ENCODE peak calls at places on chromosomes 4 and X, in seven cellular contexts. One of them, this sample, is unnamed.

GRCh38 chrX:129833153-129834004 is 10.3 kb downstream of the ZDHHC9 start:
- DNase-seq in neuronal stem cell: no peak
- DNase-seq in H9: no peak
- DNase-seq in mesenchymal stem cell: peak
- DNase-seq in H1: no peak
- DNase-seq in IMR-90: peak
- DNase-seq in trophoblast cell: peak
- DNase-seq in this sample: no peak

GRCh38 chr4:51885371-51885770 is 42.4 kb downstream of the DCUN1D4 start:
- DNase-seq in IMR-90: peak
- DNase-seq in trophoblast cell: peak
- DNase-seq in mesenchymal stem cell: peak
- DNase-seq in H9: peak
- DNase-seq in neuronal stem cell: no peak
- DNase-seq in H1: no peak
- DNase-seq in this sample: peak

GRCh38 chr4:33090910-33091309 is 2370.7 kb downstream of the PCDH7 start:
- DNase-seq in mesenchymal stem cell: no peak
- DNase-seq in trophoblast cell: no peak
- DNase-seq in H1: no peak
- DNase-seq in IMR-90: no peak
- DNase-seq in H9: no peak
- DNase-seq in neuronal stem cell: no peak
- DNase-seq in this sample: no peak

GRCh38 chr4:3365871-3366842 is 73.3 kb downstream of the RGS12 start:
- DNase-seq in H9: no peak
- DNase-seq in H1: peak
- DNase-seq in IMR-90: no peak
- DNase-seq in neuronal stem cell: no peak
- DNase-seq in trophoblast cell: no peak
- DNase-seq in mesenchymal stem cell: no peak
- DNase-seq in this sample: no peak

GRCh38 chr4:113584407-113585150 is 177.0 kb downstream of the CAMK2D start:
- DNase-seq in IMR-90: peak
- DNase-seq in H9: peak
- DNase-seq in H1: no peak
- DNase-seq in trophoblast cell: no peak
- DNase-seq in neuronal stem cell: no peak
- DNase-seq in mesenchymal stem cell: peak
- DNase-seq in this sample: peak

GRCh38 chr4:134490863-134491262 is 289.3 kb upstream of the PABPC4L start:
- DNase-seq in H1: no peak
- DNase-seq in IMR-90: no peak
- DNase-seq in neuronal stem cell: no peak
- DNase-seq in trophoblast cell: no peak
- DNase-seq in H9: no peak
- DNase-seq in mesenchymal stem cell: no peak
- DNase-seq in this sample: no peak

GRCh38 chr4:28973591-28974350 is 1746.4 kb upstream of the PCDH7 start:
- DNase-seq in neuronal stem cell: no peak
- DNase-seq in mesenchymal stem cell: peak
- DNase-seq in trophoblast cell: no peak
- DNase-seq in IMR-90: peak
- DNase-seq in H9: no peak
- DNase-seq in H1: no peak
- DNase-seq in this sample: peak

GRCh38 chrX:123961268-123962005 is at the start of gene STAG2:
- DNase-seq in trophoblast cell: peak
- DNase-seq in H1: peak
- DNase-seq in neuronal stem cell: peak
- DNase-seq in IMR-90: peak
- DNase-seq in H9: peak
- DNase-seq in mesenchymal stem cell: peak
- DNase-seq in this sample: peak

GRCh38 chr4:8568068-8568668 is 12.0 kb upstream of the GPR78 start:
- DNase-seq in H9: peak
- DNase-seq in IMR-90: peak
- DNase-seq in neuronal stem cell: no peak
- DNase-seq in H1: no peak
- DNase-seq in mesenchymal stem cell: no peak
- DNase-seq in trophoblast cell: peak
- DNase-seq in this sample: peak

GRCh38 chr4:25670991-25671390 is 15.3 kb downstream of the SLC34A2 start:
- DNase-seq in IMR-90: no peak
- DNase-seq in neuronal stem cell: no peak
- DNase-seq in mesenchymal stem cell: no peak
- DNase-seq in H1: no peak
- DNase-seq in H9: no peak
- DNase-seq in trophoblast cell: no peak
- DNase-seq in this sample: no peak

GRCh38 chr4:123299212-123299651 is 97.4 kb upstream of the SPRY1 start:
- DNase-seq in trophoblast cell: peak
- DNase-seq in mesenchymal stem cell: peak
- DNase-seq in IMR-90: peak
- DNase-seq in neuronal stem cell: no peak
- DNase-seq in H1: no peak
- DNase-seq in H9: no peak
- DNase-seq in this sample: no peak

GRCh38 chrX:9980927-9981326 is 13.8 kb downstream of the CLDN34 start:
- DNase-seq in IMR-90: no peak
- DNase-seq in H9: no peak
- DNase-seq in neuronal stem cell: no peak
- DNase-seq in trophoblast cell: no peak
- DNase-seq in H1: no peak
- DNase-seq in mesenchymal stem cell: no peak
- DNase-seq in this sample: no peak

GRCh38 chrX:103187953-103188475 is 26.9 kb upstream of the BEX4 start:
- DNase-seq in mesenchymal stem cell: peak
- DNase-seq in neuronal stem cell: no peak
- DNase-seq in IMR-90: no peak
- DNase-seq in trophoblast cell: no peak
- DNase-seq in H9: no peak
- DNase-seq in H1: no peak
- DNase-seq in this sample: no peak

GRCh38 chr4:152310223-152310622 is 225.7 kb downstream of the FBXW7 start:
- DNase-seq in IMR-90: peak
- DNase-seq in trophoblast cell: peak
- DNase-seq in mesenchymal stem cell: peak
- DNase-seq in neuronal stem cell: no peak
- DNase-seq in H1: no peak
- DNase-seq in H9: peak
- DNase-seq in this sample: peak

GRCh38 chr4:152309418-152309817 is 226.5 kb downstream of the FBXW7 start:
- DNase-seq in IMR-90: no peak
- DNase-seq in neuronal stem cell: no peak
- DNase-seq in trophoblast cell: no peak
- DNase-seq in H1: no peak
- DNase-seq in mesenchymal stem cell: no peak
- DNase-seq in H9: no peak
- DNase-seq in this sample: no peak

GRCh38 chr4:152308925-152309324 is 227.0 kb downstream of the FBXW7 start:
- DNase-seq in mesenchymal stem cell: no peak
- DNase-seq in trophoblast cell: no peak
- DNase-seq in IMR-90: no peak
- DNase-seq in neuronal stem cell: no peak
- DNase-seq in H9: no peak
- DNase-seq in H1: no peak
- DNase-seq in this sample: no peak

GRCh38 chr4:152304220-152304619 is 231.7 kb downstream of the FBXW7 start:
- DNase-seq in mesenchymal stem cell: peak
- DNase-seq in H1: no peak
- DNase-seq in H9: no peak
- DNase-seq in IMR-90: peak
- DNase-seq in trophoblast cell: peak
- DNase-seq in neuronal stem cell: no peak
- DNase-seq in this sample: peak

GRCh38 chr4:152307669-152308068 is 228.2 kb downstream of the FBXW7 start:
- DNase-seq in H1: no peak
- DNase-seq in IMR-90: no peak
- DNase-seq in trophoblast cell: peak
- DNase-seq in neuronal stem cell: no peak
- DNase-seq in H9: no peak
- DNase-seq in mesenchymal stem cell: no peak
- DNase-seq in this sample: no peak
- H3K18ac ChIP-seq in H1: no peak
- H3K18ac ChIP-seq in IMR-90: no peak
- H3K18ac ChIP-seq in trophoblast cell: no peak
- H3K18ac ChIP-seq in neuronal stem cell: no peak
- H3K18ac ChIP-seq in H9: no peak
- H3K18ac ChIP-seq in mesenchymal stem cell: peak
- H3K18ac ChIP-seq in this sample: no peak

GRCh38 chrX:119521246-119521645 is 44.0 kb downstream of the STEEP1 start:
- DNase-seq in H1: no peak
- DNase-seq in trophoblast cell: no peak
- DNase-seq in H9: no peak
- DNase-seq in neuronal stem cell: no peak
- DNase-seq in IMR-90: no peak
- DNase-seq in mesenchymal stem cell: no peak
- DNase-seq in this sample: no peak
- H3K18ac ChIP-seq in H1: no peak
- H3K18ac ChIP-seq in trophoblast cell: no peak
- H3K18ac ChIP-seq in H9: no peak
- H3K18ac ChIP-seq in neuronal stem cell: no peak
- H3K18ac ChIP-seq in IMR-90: no peak
- H3K18ac ChIP-seq in mesenchymal stem cell: no peak
- H3K18ac ChIP-seq in this sample: no peak

GRCh38 chr4:81590596-81590995 is 118.9 kb upstream of the RASGEF1B start:
- DNase-seq in neuronal stem cell: no peak
- DNase-seq in mesenchymal stem cell: no peak
- DNase-seq in trophoblast cell: no peak
- DNase-seq in IMR-90: no peak
- DNase-seq in H9: no peak
- DNase-seq in H1: no peak
- DNase-seq in this sample: no peak

GRCh38 chr4:81592698-81593097 is 121.0 kb upstream of the RASGEF1B start:
- DNase-seq in trophoblast cell: no peak
- DNase-seq in mesenchymal stem cell: no peak
- DNase-seq in IMR-90: no peak
- DNase-seq in H9: no peak
- DNase-seq in H1: no peak
- DNase-seq in neuronal stem cell: no peak
- DNase-seq in this sample: no peak

GRCh38 chr4:81595798-81596610 is 124.3 kb upstream of the RASGEF1B start:
- DNase-seq in IMR-90: no peak
- DNase-seq in mesenchymal stem cell: no peak
- DNase-seq in neuronal stem cell: no peak
- DNase-seq in H9: no peak
- DNase-seq in H1: no peak
- DNase-seq in trophoblast cell: no peak
- DNase-seq in this sample: no peak

GRCh38 chr4:81595287-81595686 is 123.6 kb upstream of the RASGEF1B start:
- DNase-seq in H1: no peak
- DNase-seq in IMR-90: no peak
- DNase-seq in H9: no peak
- DNase-seq in neuronal stem cell: no peak
- DNase-seq in trophoblast cell: no peak
- DNase-seq in mesenchymal stem cell: no peak
- DNase-seq in this sample: no peak

DNA sequence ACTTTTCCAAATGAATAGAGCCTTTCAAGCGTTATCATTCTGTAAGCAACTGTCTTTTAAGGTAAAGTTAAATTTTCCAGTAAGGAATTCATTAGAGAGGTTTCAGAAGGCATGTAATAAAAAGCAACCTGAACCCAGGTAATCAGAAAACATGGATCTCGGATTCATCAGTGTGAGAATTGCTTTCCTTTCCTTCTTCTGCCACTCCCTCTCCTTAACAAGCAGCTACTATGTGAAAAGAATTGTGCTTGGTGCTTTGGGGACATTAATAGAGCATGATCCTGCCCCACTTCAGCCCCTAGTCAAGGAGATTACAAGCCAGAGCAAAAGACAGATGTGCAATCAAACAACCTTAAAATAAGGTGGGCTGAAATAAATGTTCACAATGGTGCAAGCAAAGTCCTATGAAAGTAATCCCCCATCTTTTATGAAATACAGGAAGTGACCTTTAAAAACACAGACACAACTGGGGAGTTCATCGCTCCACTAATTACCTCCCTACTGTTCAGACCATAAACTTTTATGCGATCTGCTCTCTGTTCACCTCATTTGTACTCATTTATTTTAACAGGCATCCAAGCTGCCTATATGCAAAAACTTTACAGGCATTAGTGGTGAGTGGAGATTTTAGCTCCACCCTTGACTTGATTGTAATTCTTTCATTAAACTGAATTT is 122.9 kb upstream of the RASGEF1B start:
- DNase-seq in H9: no peak
- DNase-seq in H1: no peak
- DNase-seq in mesenchymal stem cell: no peak
- DNase-seq in trophoblast cell: no peak
- DNase-seq in neuronal stem cell: no peak
- DNase-seq in IMR-90: no peak
- DNase-seq in this sample: no peak
- H3K18ac ChIP-seq in H9: no peak
- H3K18ac ChIP-seq in H1: no peak
- H3K18ac ChIP-seq in mesenchymal stem cell: no peak
- H3K18ac ChIP-seq in trophoblast cell: no peak
- H3K18ac ChIP-seq in neuronal stem cell: no peak
- H3K18ac ChIP-seq in IMR-90: no peak
- H3K18ac ChIP-seq in this sample: no peak

GRCh38 chr4:148345509-148345908 is 96.7 kb downstream of the NR3C2 start:
- DNase-seq in neuronal stem cell: no peak
- DNase-seq in mesenchymal stem cell: no peak
- DNase-seq in H9: no peak
- DNase-seq in H1: no peak
- DNase-seq in trophoblast cell: no peak
- DNase-seq in IMR-90: no peak
- DNase-seq in this sample: no peak

GRCh38 chr4:148349153-148349552 is 93.1 kb downstream of the NR3C2 start:
- DNase-seq in trophoblast cell: no peak
- DNase-seq in H9: no peak
- DNase-seq in H1: no peak
- DNase-seq in neuronal stem cell: no peak
- DNase-seq in mesenchymal stem cell: no peak
- DNase-seq in IMR-90: no peak
- DNase-seq in this sample: no peak

GRCh38 chr4:148341980-148342800 is 100.0 kb downstream of the NR3C2 start:
- DNase-seq in H1: no peak
- DNase-seq in mesenchymal stem cell: no peak
- DNase-seq in neuronal stem cell: no peak
- DNase-seq in trophoblast cell: no peak
- DNase-seq in H9: no peak
- DNase-seq in IMR-90: no peak
- DNase-seq in this sample: peak

GRCh38 chr4:148346657-148347056 is 95.6 kb downstream of the NR3C2 start:
- DNase-seq in neuronal stem cell: no peak
- DNase-seq in IMR-90: no peak
- DNase-seq in trophoblast cell: no peak
- DNase-seq in H1: no peak
- DNase-seq in H9: no peak
- DNase-seq in mesenchymal stem cell: no peak
- DNase-seq in this sample: no peak

DNA sequence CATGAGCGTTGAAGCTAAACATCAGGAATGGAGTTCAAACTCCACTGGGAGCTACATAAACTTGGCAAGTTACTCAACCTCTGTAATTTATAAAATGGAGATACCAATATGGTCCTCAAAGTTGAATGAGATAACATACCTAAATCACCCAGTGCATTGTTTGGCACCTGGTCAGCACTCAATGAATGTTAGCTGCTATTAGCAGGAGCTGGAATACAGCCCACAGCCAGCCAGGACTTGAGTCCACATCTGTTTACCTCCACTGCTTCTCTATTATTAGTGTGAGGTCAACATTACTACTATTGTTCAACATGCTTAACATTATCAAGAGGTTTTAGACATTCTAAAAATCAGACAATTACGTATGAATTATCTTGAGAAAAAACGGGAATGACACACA is 97.8 kb downstream of the NR3C2 start:
- DNase-seq in mesenchymal stem cell: no peak
- DNase-seq in H1: no peak
- DNase-seq in H9: no peak
- DNase-seq in trophoblast cell: peak
- DNase-seq in neuronal stem cell: no peak
- DNase-seq in IMR-90: no peak
- DNase-seq in this sample: no peak
- H3K18ac ChIP-seq in mesenchymal stem cell: no peak
- H3K18ac ChIP-seq in H1: no peak
- H3K18ac ChIP-seq in H9: no peak
- H3K18ac ChIP-seq in trophoblast cell: no peak
- H3K18ac ChIP-seq in neuronal stem cell: no peak
- H3K18ac ChIP-seq in IMR-90: no peak
- H3K18ac ChIP-seq in this sample: no peak